ENCODE peak calls at places on chromosomes 6 and 20, in eight cellular contexts. D is left lung, R is Peyer's patch, V is esophagus muscularis mucosa, H is HCT116, P is sigmoid colon, B is gastrocnemius medialis, T is heart left ventricle. O is an unnamed sample.

GRCh38 chr20:1810926-1811620 is 84.1 kb upstream of the SIRPA start:
- DNase-seq in D (no peak), R (peak; percentile 59), V (peak; percentile 90), H (no peak), P (no peak), B (peak; percentile 24), T (peak; percentile 38), O (no peak)

GRCh38 chr6:6883011-6883410 is 224.8 kb upstream of the RREB1 start:
- DNase-seq in D (no peak), R (no peak), V (no peak), H (no peak), P (no peak), B (no peak), T (no peak), O (no peak)

GRCh38 chr20:61685462-61685861 is 380.2 kb downstream of the TAF4 start:
- DNase-seq in D (no peak), R (no peak), V (no peak), H (no peak), P (no peak), B (no peak), T (no peak), O (no peak)

GRCh38 chr20:50821994-50822393 is 27.1 kb downstream of the BCAS4 start:
- DNase-seq in D (no peak), R (peak; percentile 62), V (no peak), H (no peak), P (no peak), B (no peak), T (no peak), O (no peak)

GRCh38 chr20:6169251-6169650 is 46.4 kb upstream of the FERMT1 start:
- DNase-seq in D (no peak), R (no peak), V (peak; percentile 50), H (no peak), P (no peak), B (no peak), T (no peak), O (no peak)

GRCh38 chr20:46283426-46283825 is 24.9 kb downstream of the CDH22 start:
- DNase-seq in D (no peak), R (no peak), V (no peak), H (no peak), P (no peak), B (no peak), T (no peak), O (no peak)

GRCh38 chr6:62013719-62014118 is 272.3 kb downstream of the KHDRBS2 start:
- DNase-seq in D (no peak), R (no peak), V (no peak), H (no peak), P (no peak), B (no peak), T (no peak), O (no peak)

GRCh38 chr20:11050350-11050749 is 376.6 kb upstream of the JAG1 start:
- DNase-seq in D (no peak), R (no peak), V (no peak), H (no peak), P (no peak), B (no peak), T (no peak), O (no peak)

GRCh38 chr6:145963216-145964068 is 716 bp downstream of the SHPRH start:
- DNase-seq in D (peak; percentile 55), R (peak; percentile 46), V (peak; percentile 91), H (peak; percentile 1), P (peak; percentile 76), B (peak; percentile 33), T (no peak), O (peak; percentile 80)

GRCh38 chr6:96702626-96703025 is 134.7 kb downstream of the GPR63 start:
- DNase-seq in D (no peak), R (no peak), V (no peak), H (no peak), P (no peak), B (no peak), T (no peak), O (no peak)

GRCh38 chr6:122736606-122737005 is 42.9 kb upstream of the FABP7 start:
- DNase-seq in D (no peak), R (no peak), V (no peak), H (no peak), P (no peak), B (no peak), T (no peak), O (no peak)

GRCh38 chr6:43923376-43924221 is 153.6 kb downstream of the VEGFA start:
- DNase-seq in D (peak; percentile 21), R (no peak), V (no peak), H (peak; percentile 7), P (peak; percentile 46), B (no peak), T (no peak), O (no peak)

GRCh38 chr6:125188037-125188436 is 34.5 kb downstream of the TPD52L1 start:
- DNase-seq in D (no peak), R (no peak), V (no peak), H (no peak), P (no peak), B (no peak), T (no peak), O (no peak)

GRCh38 chr6:149443411-149444181 is 41.2 kb downstream of the ZC3H12D start:
- DNase-seq in D (no peak), R (no peak), V (no peak), H (no peak), P (peak; percentile 43), B (no peak), T (no peak), O (no peak)

GRCh38 chr6:129860901-129861665 is at the start of gene TMEM244:
- DNase-seq in D (no peak), R (no peak), V (no peak), H (no peak), P (no peak), B (no peak), T (no peak), O (no peak)

GRCh38 chr20:38939686-38940085 is 13.5 kb downstream of the FAM83D start:
- DNase-seq in D (no peak), R (no peak), V (no peak), H (no peak), P (peak; percentile 2), B (no peak), T (no peak), O (no peak)

GRCh38 chr6:138387577-138388368 is 10.1 kb downstream of the SMIM28 start:
- DNase-seq in D (no peak), R (no peak), V (no peak), H (no peak), P (no peak), B (no peak), T (no peak), O (no peak)

GRCh38 chr6:121055572-121056163 is 278.6 kb downstream of the TBC1D32 start:
- DNase-seq in D (no peak), R (no peak), V (no peak), H (peak; percentile 10), P (no peak), B (no peak), T (no peak), O (no peak)

GRCh38 chr20:10536531-10536930 is 101.4 kb downstream of the SLX4IP start:
- DNase-seq in D (no peak), R (no peak), V (no peak), H (no peak), P (no peak), B (no peak), T (no peak), O (no peak)

GRCh38 chr6:1885576-1886003 is 275.9 kb downstream of the FOXC1 start:
- DNase-seq in D (no peak), R (no peak), V (no peak), H (no peak), P (no peak), B (no peak), T (no peak), O (no peak)

GRCh38 chr6:162698004-162698403 is 29.6 kb downstream of the PRKN start:
- DNase-seq in D (no peak), R (no peak), V (no peak), H (no peak), P (no peak), B (no peak), T (no peak), O (no peak)

GRCh38 chr6:74768120-74768519 is 437.7 kb downstream of the COL12A1 start:
- DNase-seq in D (no peak), R (no peak), V (no peak), H (no peak), P (no peak), B (no peak), T (peak; percentile 13), O (no peak)
- TF ChIP-seq CTCF in D (no peak), R (no peak), V (no peak), H (no peak), P (no peak), B (no peak), T (no peak), O (no peak)

GRCh38 chr20:48771542-48771941 is 56.3 kb downstream of the PREX1 start:
- DNase-seq in D (no peak), R (no peak), V (no peak), H (no peak), P (no peak), B (no peak), T (no peak), O (no peak)
- H3K4me1 ChIP-seq in D (peaks cover 100% of the 10 kb centered on the region), R (no peaks in the 10 kb centered on the region), V (no peaks in the 10 kb centered on the region), H (no peaks in the 10 kb centered on the region), P (peaks cover 1% of the 10 kb centered on the region), B (no peaks in the 10 kb centered on the region), T (peaks cover 32% of the 10 kb centered on the region), O (peaks cover 26% of the 10 kb centered on the region)

GRCh38 chr20:44112889-44113641 is 73.9 kb downstream of the JPH2 start:
- DNase-seq in D (no peak), R (no peak), V (no peak), H (no peak), P (no peak), B (no peak), T (no peak), O (no peak)

GRCh38 chr20:44111712-44112335 is 75.2 kb downstream of the JPH2 start:
- DNase-seq in D (no peak), R (no peak), V (no peak), H (no peak), P (peak; percentile 84), B (no peak), T (no peak), O (no peak)

GRCh38 chr20:44112456-44112855 is 74.5 kb downstream of the JPH2 start:
- DNase-seq in D (no peak), R (no peak), V (no peak), H (no peak), P (no peak), B (no peak), T (no peak), O (no peak)

GRCh38 chr20:44110816-44111568 is 76.0 kb downstream of the JPH2 start:
- DNase-seq in D (no peak), R (no peak), V (no peak), H (no peak), P (no peak), B (no peak), T (no peak), O (no peak)

DNA sequence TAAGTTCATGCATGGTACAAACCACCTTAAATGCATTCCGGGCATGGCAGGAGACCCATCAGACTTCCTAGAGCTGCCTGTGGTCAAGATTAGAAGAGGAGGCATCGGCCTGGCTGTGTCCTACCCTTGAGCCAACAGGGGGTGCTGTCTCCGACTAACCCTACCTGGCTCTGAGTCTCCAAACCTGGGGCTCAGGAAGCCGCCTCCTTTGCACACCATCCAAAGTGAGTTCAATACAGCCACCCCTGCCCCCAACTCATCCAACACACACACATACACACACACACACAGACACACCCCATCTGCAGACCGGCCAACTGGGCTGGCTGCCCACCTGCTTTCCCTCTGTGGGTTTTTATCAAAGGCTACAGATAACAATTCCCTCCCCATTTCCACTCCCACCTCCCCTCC is 77.0 kb downstream of the JPH2 start:
- DNase-seq in D (no peak), R (no peak), V (no peak), H (no peak), P (no peak), B (no peak), T (no peak), O (no peak)
- H3K4me3 ChIP-seq in D (no peak overlapping the region), R (no peak overlapping the region), V (no peak overlapping the region), H (no peak overlapping the region), P (no peak overlapping the region), B (no peak overlapping the region), T (no peak overlapping the region), O (no peak overlapping the region)

GRCh38 chr6:111253999-111254778 is 166.9 kb downstream of the SLC16A10 start:
- DNase-seq in D (no peak), R (no peak), V (no peak), H (no peak), P (no peak), B (no peak), T (no peak), O (no peak)
- TF ChIP-seq CTCF in D (no peak), R (no peak), V (no peak), H (no peak), P (no peak), B (no peak), T (no peak), O (no peak)